ENCODE peak calls at places on chromosomes 2 and 18, in four cellular contexts. One of them, this sample, is unnamed.

GRCh38 chr2:222241054-222241453 is 57.7 kb downstream of the PAX3 start:
- DNase-seq in gastrocnemius medialis: no peak
- DNase-seq in cardiac muscle cell: no peak
- DNase-seq in right atrium auricular region: no peak
- DNase-seq in this sample: no peak

GRCh38 chr2:144944506-144945230 is 424.7 kb upstream of the ZEB2 start:
- DNase-seq in gastrocnemius medialis: no peak
- DNase-seq in cardiac muscle cell: no peak
- DNase-seq in right atrium auricular region: no peak
- DNase-seq in this sample: no peak

GRCh38 chr2:137800386-137800785 is 163.9 kb upstream of the HNMT start:
- DNase-seq in right atrium auricular region: no peak
- DNase-seq in gastrocnemius medialis: no peak
- DNase-seq in cardiac muscle cell: no peak
- DNase-seq in this sample: no peak

GRCh38 chr2:112493048-112493447 is 11.1 kb downstream of the TTL start:
- DNase-seq in gastrocnemius medialis: no peak
- DNase-seq in cardiac muscle cell: no peak
- DNase-seq in right atrium auricular region: no peak
- DNase-seq in this sample: no peak

GRCh38 chr2:204885747-204886146 is 340.5 kb downstream of the PARD3B start:
- DNase-seq in gastrocnemius medialis: no peak
- DNase-seq in cardiac muscle cell: peak; percentile 56
- DNase-seq in right atrium auricular region: no peak
- DNase-seq in this sample: no peak

GRCh38 chr2:157836531-157836930 is 39.6 kb downstream of the ACVR1 start:
- DNase-seq in right atrium auricular region: no peak
- DNase-seq in cardiac muscle cell: no peak
- DNase-seq in gastrocnemius medialis: no peak
- DNase-seq in this sample: no peak

GRCh38 chr2:130807659-130808385 is 28.9 kb upstream of the ARHGEF4 start:
- DNase-seq in gastrocnemius medialis: no peak
- DNase-seq in right atrium auricular region: no peak
- DNase-seq in cardiac muscle cell: no peak
- DNase-seq in this sample: no peak

GRCh38 chr2:6773007-6773693 is 92.6 kb downstream of the CMPK2 start:
- DNase-seq in right atrium auricular region: no peak
- DNase-seq in gastrocnemius medialis: no peak
- DNase-seq in cardiac muscle cell: peak; percentile 76
- DNase-seq in this sample: peak; percentile 60

GRCh38 chr2:203626952-203627681 is 79.3 kb upstream of the CD28 start:
- DNase-seq in gastrocnemius medialis: no peak
- DNase-seq in right atrium auricular region: no peak
- DNase-seq in cardiac muscle cell: no peak
- DNase-seq in this sample: no peak

GRCh38 chr2:164722604-164723338 is 101.5 kb upstream of the GRB14 start:
- DNase-seq in right atrium auricular region: no peak
- DNase-seq in cardiac muscle cell: no peak
- DNase-seq in gastrocnemius medialis: no peak
- DNase-seq in this sample: no peak

GRCh38 chr2:134705861-134706586 is 12.8 kb downstream of the TMEM163 start:
- DNase-seq in cardiac muscle cell: no peak
- DNase-seq in gastrocnemius medialis: no peak
- DNase-seq in right atrium auricular region: no peak
- DNase-seq in this sample: no peak

GRCh38 chr2:238063414-238064189 is 2.8 kb downstream of the SCLY start:
- DNase-seq in cardiac muscle cell: no peak
- DNase-seq in right atrium auricular region: peak; percentile 18
- DNase-seq in gastrocnemius medialis: no peak
- DNase-seq in this sample: no peak

GRCh38 chr18:79366177-79367094 is 29.3 kb upstream of the NFATC1 start:
- DNase-seq in right atrium auricular region: no peak
- DNase-seq in gastrocnemius medialis: no peak
- DNase-seq in cardiac muscle cell: no peak
- DNase-seq in this sample: no peak

GRCh38 chr18:25136416-25137132 is 215.4 kb downstream of the ZNF521 start:
- DNase-seq in cardiac muscle cell: no peak
- DNase-seq in right atrium auricular region: no peak
- DNase-seq in gastrocnemius medialis: no peak
- DNase-seq in this sample: no peak

GRCh38 chr2:4745596-4745995 is 946.6 kb upstream of the SOX11 start:
- DNase-seq in cardiac muscle cell: peak; percentile 11
- DNase-seq in gastrocnemius medialis: no peak
- DNase-seq in right atrium auricular region: no peak
- DNase-seq in this sample: no peak

GRCh38 chr18:55861266-55861665 is 273.3 kb upstream of the TCF4 start:
- DNase-seq in cardiac muscle cell: no peak
- DNase-seq in right atrium auricular region: no peak
- DNase-seq in gastrocnemius medialis: no peak
- DNase-seq in this sample: no peak

GRCh38 chr2:84874381-84875212 is 6.3 kb downstream of the TRABD2A start:
- DNase-seq in gastrocnemius medialis: no peak
- DNase-seq in cardiac muscle cell: no peak
- DNase-seq in right atrium auricular region: peak; percentile 28
- DNase-seq in this sample: no peak

GRCh38 chr2:241546771-241547498 is 11.6 kb upstream of the BOK start:
- DNase-seq in gastrocnemius medialis: no peak
- DNase-seq in cardiac muscle cell: peak; percentile 7
- DNase-seq in right atrium auricular region: no peak
- DNase-seq in this sample: no peak

GRCh38 chr2:106304612-106305184 is 110.6 kb upstream of the UXS1 start:
- DNase-seq in cardiac muscle cell: no peak
- DNase-seq in gastrocnemius medialis: no peak
- DNase-seq in right atrium auricular region: no peak
- DNase-seq in this sample: no peak

GRCh38 chr2:193482557-193482956 is 1287.8 kb upstream of the TMEFF2 start:
- DNase-seq in right atrium auricular region: no peak
- DNase-seq in cardiac muscle cell: no peak
- DNase-seq in gastrocnemius medialis: no peak
- DNase-seq in this sample: no peak

GRCh38 chr2:138910427-138910826 is 130.2 kb upstream of the NXPH2 start:
- DNase-seq in right atrium auricular region: no peak
- DNase-seq in gastrocnemius medialis: no peak
- DNase-seq in cardiac muscle cell: no peak
- DNase-seq in this sample: no peak

GRCh38 chr2:16553222-16553621 is 112.4 kb downstream of the CYRIA start:
- DNase-seq in cardiac muscle cell: peak; percentile 63
- DNase-seq in gastrocnemius medialis: peak; percentile 20
- DNase-seq in right atrium auricular region: no peak
- DNase-seq in this sample: peak; percentile 19

GRCh38 chr2:120326048-120326447 is 19.9 kb upstream of the INHBB start:
- DNase-seq in cardiac muscle cell: no peak
- DNase-seq in gastrocnemius medialis: no peak
- DNase-seq in right atrium auricular region: no peak
- DNase-seq in this sample: no peak

GRCh38 chr2:8535821-8536685 is 145.8 kb upstream of the ID2 start:
- DNase-seq in right atrium auricular region: no peak
- DNase-seq in gastrocnemius medialis: no peak
- DNase-seq in cardiac muscle cell: no peak
- DNase-seq in this sample: no peak

GRCh38 chr2:129929321-129930290 is 49.9 kb upstream of the RAB6C start:
- DNase-seq in gastrocnemius medialis: peak; percentile 72
- DNase-seq in cardiac muscle cell: no peak
- DNase-seq in right atrium auricular region: peak; percentile 57
- DNase-seq in this sample: no peak

GRCh38 chr18:50817898-50818250 is 1.9 kb downstream of the MRO start:
- DNase-seq in gastrocnemius medialis: no peak
- DNase-seq in cardiac muscle cell: no peak
- DNase-seq in right atrium auricular region: no peak
- DNase-seq in this sample: no peak

GRCh38 chr2:98295721-98296414 is 50.4 kb upstream of the CNGA3 start:
- DNase-seq in gastrocnemius medialis: no peak
- DNase-seq in right atrium auricular region: no peak
- DNase-seq in cardiac muscle cell: no peak
- DNase-seq in this sample: no peak

GRCh38 chr2:226644342-226644957 is 155.2 kb downstream of the IRS1 start:
- DNase-seq in gastrocnemius medialis: no peak
- DNase-seq in cardiac muscle cell: no peak
- DNase-seq in right atrium auricular region: no peak
- DNase-seq in this sample: no peak

GRCh38 chr2:120684691-120685402 is 50.8 kb upstream of the GLI2 start:
- DNase-seq in right atrium auricular region: no peak
- DNase-seq in cardiac muscle cell: no peak
- DNase-seq in gastrocnemius medialis: no peak
- DNase-seq in this sample: no peak

GRCh38 chr2:210271300-210271699 is 43.7 kb downstream of the MYL1 start:
- DNase-seq in right atrium auricular region: no peak
- DNase-seq in gastrocnemius medialis: no peak
- DNase-seq in cardiac muscle cell: no peak
- DNase-seq in this sample: no peak

GRCh38 chr18:58454406-58455061 is 174.4 kb downstream of the ALPK2 start:
- DNase-seq in cardiac muscle cell: no peak
- DNase-seq in right atrium auricular region: no peak
- DNase-seq in gastrocnemius medialis: no peak
- DNase-seq in this sample: no peak

GRCh38 chr18:6624271-6624670 is 105.2 kb upstream of the ARHGAP28 start:
- DNase-seq in cardiac muscle cell: no peak
- DNase-seq in gastrocnemius medialis: no peak
- DNase-seq in right atrium auricular region: no peak
- DNase-seq in this sample: no peak

GRCh38 chr2:145682536-145683157 is 1162.7 kb upstream of the ZEB2 start:
- DNase-seq in gastrocnemius medialis: no peak
- DNase-seq in cardiac muscle cell: no peak
- DNase-seq in right atrium auricular region: no peak
- DNase-seq in this sample: no peak

GRCh38 chr2:26561918-26562810 is 79.0 kb downstream of the CIB4 start:
- DNase-seq in cardiac muscle cell: peak; percentile 69
- DNase-seq in right atrium auricular region: no peak
- DNase-seq in gastrocnemius medialis: peak; percentile 23
- DNase-seq in this sample: peak; percentile 10

GRCh38 chr2:123453046-123453445 is 572.0 kb upstream of the CNTNAP5 start:
- DNase-seq in gastrocnemius medialis: no peak
- DNase-seq in right atrium auricular region: no peak
- DNase-seq in cardiac muscle cell: no peak
- DNase-seq in this sample: no peak

DNA sequence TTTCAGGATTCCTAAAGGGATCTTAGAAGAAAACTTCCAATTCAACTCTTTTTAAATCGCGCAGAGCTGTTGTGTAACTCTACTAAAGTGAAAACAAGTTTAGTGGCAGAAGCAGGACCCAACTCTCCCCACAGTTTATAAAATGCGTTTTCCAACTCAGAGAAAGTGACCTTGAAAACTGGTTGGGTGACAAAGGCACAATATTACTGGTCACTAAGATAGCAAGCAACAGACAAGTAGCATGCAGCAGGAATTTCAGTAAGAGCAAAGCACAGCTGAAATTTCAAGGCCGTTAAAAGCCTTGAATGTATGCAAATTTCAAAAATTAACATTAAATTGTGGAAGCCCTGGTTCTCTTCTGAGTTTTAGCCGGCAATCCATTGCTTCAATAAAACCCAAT is 66.9 kb downstream of the STK39 start:
- DNase-seq in gastrocnemius medialis: no peak
- DNase-seq in right atrium auricular region: no peak
- DNase-seq in cardiac muscle cell: no peak
- DNase-seq in this sample: no peak
- H3K4me1 ChIP-seq in gastrocnemius medialis: no peaks in the 10 kb centered on the region
- H3K4me1 ChIP-seq in right atrium auricular region: no peaks in the 10 kb centered on the region
- H3K4me1 ChIP-seq in cardiac muscle cell: peaks cover 18% of the 10 kb centered on the region
- H3K4me1 ChIP-seq in this sample: peaks cover 5% of the 10 kb centered on the region

GRCh38 chr2:46815121-46815802 is 100.3 kb downstream of the MCFD2 start:
- DNase-seq in right atrium auricular region: no peak
- DNase-seq in cardiac muscle cell: no peak
- DNase-seq in gastrocnemius medialis: no peak
- DNase-seq in this sample: no peak
- TF ChIP-seq CTCF in right atrium auricular region: no peak
- TF ChIP-seq CTCF in cardiac muscle cell: no peak
- TF ChIP-seq CTCF in gastrocnemius medialis: no peak
- TF ChIP-seq CTCF in this sample: no peak

GRCh38 chr2:20205915-20206524 is 18.9 kb downstream of the SDC1 start:
- DNase-seq in cardiac muscle cell: no peak
- DNase-seq in right atrium auricular region: no peak
- DNase-seq in gastrocnemius medialis: no peak
- DNase-seq in this sample: no peak

GRCh38 chr2:20209373-20210109 is 15.4 kb downstream of the SDC1 start:
- DNase-seq in right atrium auricular region: no peak
- DNase-seq in gastrocnemius medialis: no peak
- DNase-seq in cardiac muscle cell: no peak
- DNase-seq in this sample: no peak

GRCh38 chr2:20207051-20207450 is 17.9 kb downstream of the SDC1 start:
- DNase-seq in cardiac muscle cell: no peak
- DNase-seq in right atrium auricular region: no peak
- DNase-seq in gastrocnemius medialis: no peak
- DNase-seq in this sample: no peak

GRCh38 chr2:20210462-20210861 is 14.5 kb downstream of the SDC1 start:
- DNase-seq in gastrocnemius medialis: no peak
- DNase-seq in right atrium auricular region: no peak
- DNase-seq in cardiac muscle cell: no peak
- DNase-seq in this sample: no peak

GRCh38 chr2:20208487-20208882 is 16.4 kb downstream of the SDC1 start:
- DNase-seq in cardiac muscle cell: no peak
- DNase-seq in gastrocnemius medialis: no peak
- DNase-seq in right atrium auricular region: no peak
- DNase-seq in this sample: no peak
- H3K4me1 ChIP-seq in cardiac muscle cell: peaks cover 15% of the 10 kb centered on the region
- H3K4me1 ChIP-seq in gastrocnemius medialis: no peaks in the 10 kb centered on the region
- H3K4me1 ChIP-seq in right atrium auricular region: no peaks in the 10 kb centered on the region
- H3K4me1 ChIP-seq in this sample: no peaks in the 10 kb centered on the region

GRCh38 chr2:207748993-207749392 is 20.7 kb downstream of the FZD5 start:
- DNase-seq in right atrium auricular region: no peak
- DNase-seq in cardiac muscle cell: no peak
- DNase-seq in gastrocnemius medialis: no peak
- DNase-seq in this sample: no peak
- TF ChIP-seq CTCF in right atrium auricular region: no peak
- TF ChIP-seq CTCF in cardiac muscle cell: no peak
- TF ChIP-seq CTCF in gastrocnemius medialis: no peak
- TF ChIP-seq CTCF in this sample: no peak

This sample was measured in CD8-positive, alpha-beta T cell.